ENCODE peak calls at places on chromosomes 3 and 15, in five cellular contexts. One of them, this sample, is unnamed.

GRCh38 chr15:71337197-71337845 is 222.1 kb downstream of the THSD4 start:
- DNase-seq in activated naive CD4-positive, alpha-beta T cell: no peak
- DNase-seq in NCI-H1092 treated with DMSO at 0.1 percent for 48 hours: no peak
- DNase-seq in activated CD8-positive, alpha-beta memory T cell treated with anti-CD3 and anti-CD28 coated beads for 4 hours: no peak
- DNase-seq in M059J: peak; percentile 82
- DNase-seq in this sample: no peak

GRCh38 chr3:99344216-99344615 is 294.2 kb upstream of the COL8A1 start:
- DNase-seq in activated naive CD4-positive, alpha-beta T cell: no peak
- DNase-seq in M059J: no peak
- DNase-seq in activated CD8-positive, alpha-beta memory T cell treated with anti-CD3 and anti-CD28 coated beads for 4 hours: no peak
- DNase-seq in NCI-H1092 treated with DMSO at 0.1 percent for 48 hours: no peak
- DNase-seq in this sample: no peak

GRCh38 chr3:7744850-7745249 is 756.8 kb upstream of the LMCD1 start:
- DNase-seq in activated CD8-positive, alpha-beta memory T cell treated with anti-CD3 and anti-CD28 coated beads for 4 hours: no peak
- DNase-seq in activated naive CD4-positive, alpha-beta T cell: no peak
- DNase-seq in NCI-H1092 treated with DMSO at 0.1 percent for 48 hours: no peak
- DNase-seq in M059J: no peak
- DNase-seq in this sample: no peak

GRCh38 chr3:53211704-53212702 is 43.8 kb downstream of the TKT start:
- DNase-seq in activated naive CD4-positive, alpha-beta T cell: no peak
- DNase-seq in M059J: no peak
- DNase-seq in NCI-H1092 treated with DMSO at 0.1 percent for 48 hours: no peak
- DNase-seq in activated CD8-positive, alpha-beta memory T cell treated with anti-CD3 and anti-CD28 coated beads for 4 hours: no peak
- DNase-seq in this sample: no peak

GRCh38 chr3:60954049-60954448 is 297.2 kb downstream of the FHIT start:
- DNase-seq in NCI-H1092 treated with DMSO at 0.1 percent for 48 hours: no peak
- DNase-seq in activated naive CD4-positive, alpha-beta T cell: no peak
- DNase-seq in M059J: peak; percentile 57
- DNase-seq in activated CD8-positive, alpha-beta memory T cell treated with anti-CD3 and anti-CD28 coated beads for 4 hours: no peak
- DNase-seq in this sample: no peak

GRCh38 chr3:158668506-158668905 is 3.9 kb downstream of the LXN start:
- DNase-seq in NCI-H1092 treated with DMSO at 0.1 percent for 48 hours: no peak
- DNase-seq in activated naive CD4-positive, alpha-beta T cell: no peak
- DNase-seq in M059J: no peak
- DNase-seq in activated CD8-positive, alpha-beta memory T cell treated with anti-CD3 and anti-CD28 coated beads for 4 hours: no peak
- DNase-seq in this sample: no peak

GRCh38 chr3:119235151-119235550 is 5.5 kb downstream of the B4GALT4 start:
- DNase-seq in activated CD8-positive, alpha-beta memory T cell treated with anti-CD3 and anti-CD28 coated beads for 4 hours: no peak
- DNase-seq in NCI-H1092 treated with DMSO at 0.1 percent for 48 hours: no peak
- DNase-seq in activated naive CD4-positive, alpha-beta T cell: no peak
- DNase-seq in M059J: peak; percentile 70
- DNase-seq in this sample: no peak

GRCh38 chr3:132164469-132165092 is 129.8 kb upstream of the CPNE4 start:
- DNase-seq in activated naive CD4-positive, alpha-beta T cell: no peak
- DNase-seq in M059J: peak; percentile 31
- DNase-seq in NCI-H1092 treated with DMSO at 0.1 percent for 48 hours: no peak
- DNase-seq in activated CD8-positive, alpha-beta memory T cell treated with anti-CD3 and anti-CD28 coated beads for 4 hours: no peak
- DNase-seq in this sample: no peak

GRCh38 chr3:2247831-2248230 is 149.2 kb downstream of the CNTN4 start:
- DNase-seq in NCI-H1092 treated with DMSO at 0.1 percent for 48 hours: no peak
- DNase-seq in M059J: no peak
- DNase-seq in activated naive CD4-positive, alpha-beta T cell: no peak
- DNase-seq in activated CD8-positive, alpha-beta memory T cell treated with anti-CD3 and anti-CD28 coated beads for 4 hours: no peak
- DNase-seq in this sample: no peak

GRCh38 chr3:38805765-38806386 is 10.1 kb downstream of the SCN10A start:
- DNase-seq in NCI-H1092 treated with DMSO at 0.1 percent for 48 hours: no peak
- DNase-seq in activated naive CD4-positive, alpha-beta T cell: no peak
- DNase-seq in M059J: peak; percentile 59
- DNase-seq in activated CD8-positive, alpha-beta memory T cell treated with anti-CD3 and anti-CD28 coated beads for 4 hours: no peak
- DNase-seq in this sample: no peak

GRCh38 chr3:48709051-48709461 is 8.0 kb downstream of the IP6K2 start:
- DNase-seq in activated naive CD4-positive, alpha-beta T cell: no peak
- DNase-seq in M059J: peak; percentile 62
- DNase-seq in activated CD8-positive, alpha-beta memory T cell treated with anti-CD3 and anti-CD28 coated beads for 4 hours: no peak
- DNase-seq in NCI-H1092 treated with DMSO at 0.1 percent for 48 hours: no peak
- DNase-seq in this sample: no peak

GRCh38 chr3:141045849-141046248 is 5.3 kb upstream of the SPSB4 start:
- DNase-seq in activated naive CD4-positive, alpha-beta T cell: no peak
- DNase-seq in NCI-H1092 treated with DMSO at 0.1 percent for 48 hours: no peak
- DNase-seq in activated CD8-positive, alpha-beta memory T cell treated with anti-CD3 and anti-CD28 coated beads for 4 hours: no peak
- DNase-seq in M059J: no peak
- DNase-seq in this sample: no peak